ENCODE peak calls at places on chromosomes 2 and 18, in four cellular contexts. L, E, Q and B are unnamed samples.

GRCh38 chr18:11668441-11669169 is 20.5 kb upstream of the GNAL start:
- DNase-seq in L (no peak), E (no peak), Q (no peak), B (no peak)

GRCh38 chr2:241120440-241120839 is 18.4 kb upstream of the MTERF4 start:
- DNase-seq in L (no peak), E (no peak), Q (no peak), B (no peak)

GRCh38 chr2:2919574-2920365 is 457.8 kb downstream of the EIPR1 start:
- DNase-seq in L (no peak), E (no peak), Q (no peak), B (no peak)

GRCh38 chr18:21243041-21243431 is 1.0 kb downstream of the GREB1L start:
- DNase-seq in L (no peak), E (no peak), Q (no peak), B (peak)

GRCh38 chr2:60899230-60899891 is 18.0 kb downstream of the REL start:
- DNase-seq in L (no peak), E (no peak), Q (peak), B (no peak)

GRCh38 chr18:67583621-67584020 is 67.1 kb upstream of the DSEL start:
- DNase-seq in L (no peak), E (no peak), Q (no peak), B (no peak)

GRCh38 chr2:180196419-180196977 is 189.4 kb upstream of the CWC22 start:
- DNase-seq in L (no peak), E (no peak), Q (no peak), B (no peak)

GRCh38 chr2:54641988-54642387 is 81.5 kb upstream of the EML6 start:
- DNase-seq in L (no peak), E (no peak), Q (no peak), B (no peak)

GRCh38 chr2:156333274-156333950 is 891 bp upstream of the NR4A2 start:
- DNase-seq in L (no peak), E (peak), Q (no peak), B (no peak)

GRCh38 chr18:6606411-6607085 is 123.0 kb upstream of the ARHGAP28 start:
- DNase-seq in L (no peak), E (no peak), Q (no peak), B (no peak)

GRCh38 chr2:118122768-118123335 is 34.6 kb downstream of the INSIG2 start:
- DNase-seq in L (no peak), E (no peak), Q (peak), B (no peak)

GRCh38 chr2:188278388-188279092 is 13.1 kb upstream of the GULP1 start:
- DNase-seq in L (no peak), E (no peak), Q (no peak), B (no peak)

GRCh38 chr2:2563309-2563860 is 232.3 kb upstream of the MYT1L start:
- DNase-seq in L (no peak), E (no peak), Q (no peak), B (no peak)

GRCh38 chr2:241844066-241844728 is 14.5 kb downstream of the PDCD1 start:
- DNase-seq in L (no peak), E (peak), Q (no peak), B (peak)

GRCh38 chr2:122105885-122106221 is 350.4 kb downstream of the TSN start:
- DNase-seq in L (no peak), E (no peak), Q (no peak), B (no peak)

GRCh38 chr2:45011621-45012602 is 2.7 kb upstream of the SIX2 start:
- DNase-seq in L (no peak), E (no peak), Q (no peak), B (no peak)
- TF ChIP-seq SP1 in L (no peak), E (no peak), Q (no peak), B (no peak)

GRCh38 chr2:190408538-190409271 is 550 bp downstream of the MFSD6 start:
- DNase-seq in L (no peak), E (peak), Q (no peak), B (peak)
- TF ChIP-seq TARDBP in L (no peak), E (no peak), Q (no peak), B (no peak)

GRCh38 chr2:47070920-47071824 is 83.9 kb downstream of the STPG4 start:
- DNase-seq in L (peak), E (no peak), Q (peak), B (no peak)

GRCh38 chr2:47070155-47070919 is 84.8 kb downstream of the STPG4 start:
- DNase-seq in L (peak), E (no peak), Q (no peak), B (no peak)

GRCh38 chr2:47067788-47068407 is 87.2 kb downstream of the STPG4 start:
- DNase-seq in L (peak), E (no peak), Q (no peak), B (no peak)

GRCh38 chr2:47068966-47069627 is 86.0 kb downstream of the STPG4 start:
- DNase-seq in L (no peak), E (no peak), Q (no peak), B (no peak)

GRCh38 chr2:47069628-47070154 is 85.4 kb downstream of the STPG4 start:
- DNase-seq in L (peak), E (no peak), Q (no peak), B (no peak)
- TF ChIP-seq FOXK2 in L (no peak), E (no peak), Q (no peak), B (no peak)

GRCh38 chr2:67880291-67880761 is 182.5 kb downstream of the C1D start:
- DNase-seq in L (no peak), E (no peak), Q (no peak), B (no peak)
- TF ChIP-seq SP1 in L (no peak), E (no peak), Q (no peak), B (no peak)

DNA sequence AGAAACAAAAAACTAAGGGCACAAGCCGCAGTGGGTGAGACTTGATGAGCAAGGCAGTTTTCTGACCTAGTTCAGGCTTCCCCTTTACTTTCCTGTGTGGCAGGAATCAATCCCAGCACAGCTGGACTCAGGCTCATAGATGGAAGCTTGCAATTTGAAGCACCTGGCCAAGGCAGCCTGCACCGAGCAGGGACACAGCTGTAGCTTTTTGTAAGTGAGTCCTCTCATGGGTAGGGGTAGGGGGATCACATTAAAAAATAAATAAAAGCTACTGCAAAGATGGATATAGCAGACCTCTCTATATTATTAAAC is 329.2 kb downstream of the DLGAP1 start:
- DNase-seq in L (no peak), E (no peak), Q (no peak), B (no peak)
- TF ChIP-seq TARDBP in L (no peak), E (no peak), Q (no peak), B (no peak)

DNA sequence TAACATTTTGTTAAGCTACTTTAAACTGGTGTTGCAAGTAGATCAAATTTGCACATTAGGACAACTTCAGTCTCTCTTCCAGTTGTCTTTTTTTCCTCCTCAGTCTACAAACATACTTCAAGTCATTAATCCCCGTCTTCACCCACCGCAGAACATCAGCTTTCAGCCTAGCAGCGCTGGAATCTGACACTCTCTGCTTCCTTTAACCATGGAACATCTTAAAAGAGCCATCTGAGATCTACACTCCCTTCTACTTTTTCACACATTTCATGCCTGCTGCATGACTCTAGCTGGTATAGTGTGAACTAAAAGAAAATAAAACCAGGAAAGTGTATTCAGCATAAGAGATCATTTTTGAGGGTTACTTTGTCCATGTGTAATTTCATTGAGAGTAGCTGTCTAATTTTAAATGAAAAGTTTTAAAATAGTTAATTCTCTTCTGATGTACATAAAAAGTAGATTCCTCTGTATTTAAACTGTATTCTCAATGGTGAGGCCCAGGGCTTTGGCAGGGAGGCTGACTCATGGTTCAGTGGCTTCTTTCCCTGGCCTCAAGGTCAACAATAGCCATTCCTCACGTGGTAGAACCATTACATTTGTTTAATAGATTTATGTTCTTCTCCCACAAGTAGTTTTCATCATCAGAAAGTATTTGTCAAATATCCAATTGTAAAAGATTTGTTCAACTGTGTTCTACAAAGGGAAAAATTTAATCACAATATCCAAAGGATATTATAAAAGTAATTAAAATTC is 16.5 kb downstream of the SGPP2 start:
- DNase-seq in L (peak), E (no peak), Q (no peak), B (no peak)
- TF ChIP-seq FOXK2 in L (no peak), E (no peak), Q (no peak), B (no peak)

GRCh38 chr2:128490321-128490720 is 171.7 kb upstream of the HS6ST1 start:
- DNase-seq in L (no peak), E (no peak), Q (no peak), B (no peak)

GRCh38 chr2:128492966-128493811 is 174.5 kb upstream of the HS6ST1 start:
- DNase-seq in L (no peak), E (peak), Q (no peak), B (no peak)

GRCh38 chr2:128489580-128490273 is 171.1 kb upstream of the HS6ST1 start:
- DNase-seq in L (no peak), E (no peak), Q (no peak), B (no peak)

GRCh38 chr2:128491845-128492244 is 173.2 kb upstream of the HS6ST1 start:
- DNase-seq in L (no peak), E (no peak), Q (no peak), B (no peak)

GRCh38 chr2:128490881-128491778 is 172.5 kb upstream of the HS6ST1 start:
- DNase-seq in L (no peak), E (no peak), Q (no peak), B (no peak)
- TF ChIP-seq SP1 in L (no peak), E (no peak), Q (no peak), B (no peak)

DNA sequence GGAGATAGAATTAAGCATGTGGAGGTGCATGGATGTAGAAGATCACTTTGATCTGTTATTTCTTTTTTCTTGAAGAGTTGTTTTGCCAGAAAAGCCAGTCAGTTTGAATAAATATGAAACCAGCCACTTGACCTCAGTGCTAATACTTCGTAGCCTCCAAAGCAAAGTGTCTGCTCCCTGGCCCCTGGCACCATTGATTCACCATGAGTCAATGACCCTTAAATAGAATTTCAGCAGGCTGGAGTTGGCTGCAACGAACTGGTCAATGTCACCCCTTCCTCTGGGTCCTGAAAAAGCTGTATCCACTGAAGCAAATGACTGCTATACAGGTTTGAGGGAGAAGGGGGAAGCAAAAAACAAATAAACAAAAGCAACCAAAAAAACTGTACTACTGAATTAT is 57.9 kb upstream of the TTN start:
- DNase-seq in L (no peak), E (no peak), Q (no peak), B (no peak)
- TF ChIP-seq TARDBP in L (no peak), E (no peak), Q (no peak), B (no peak)

GRCh38 chr18:30121397-30121796 is 921.1 kb downstream of the DSC3 start:
- DNase-seq in L (no peak), E (no peak), Q (no peak), B (no peak)
- TF ChIP-seq FOXK2 in L (no peak), E (no peak), Q (no peak), B (no peak)